ENCODE peak calls at places on chromosomes 11 and 22, in six cellular contexts. One of them, this sample, is unnamed.

GRCh38 chr11:69639843-69640242 is 1.1 kb upstream of the CCND1 start:
- DNase-seq in bronchial epithelial cell: no peak
- DNase-seq in brain microvascular endothelial cell: no peak
- DNase-seq in activated CD8-positive, alpha-beta T cell treated with anti-CD3 and anti-CD28 coated beads for 36 hours: no peak
- DNase-seq in AG10803: no peak
- DNase-seq in chondrocyte: no peak
- DNase-seq in this sample: no peak

GRCh38 chr22:25153961-25154685 is 45.5 kb upstream of the CRYBB3 start:
- DNase-seq in bronchial epithelial cell: peak; percentile 88
- DNase-seq in AG10803: peak; percentile 66
- DNase-seq in activated CD8-positive, alpha-beta T cell treated with anti-CD3 and anti-CD28 coated beads for 36 hours: no peak
- DNase-seq in brain microvascular endothelial cell: peak; percentile 7
- DNase-seq in chondrocyte: no peak
- DNase-seq in this sample: no peak

GRCh38 chr22:48860557-48860956 is 967.1 kb downstream of the BRD1 start:
- DNase-seq in chondrocyte: peak; percentile 36
- DNase-seq in bronchial epithelial cell: no peak
- DNase-seq in brain microvascular endothelial cell: no peak
- DNase-seq in activated CD8-positive, alpha-beta T cell treated with anti-CD3 and anti-CD28 coated beads for 36 hours: no peak
- DNase-seq in AG10803: no peak
- DNase-seq in this sample: no peak

GRCh38 chr11:44992774-44993173 is 42.1 kb upstream of the TP53I11 start:
- DNase-seq in brain microvascular endothelial cell: no peak
- DNase-seq in AG10803: no peak
- DNase-seq in activated CD8-positive, alpha-beta T cell treated with anti-CD3 and anti-CD28 coated beads for 36 hours: no peak
- DNase-seq in bronchial epithelial cell: no peak
- DNase-seq in chondrocyte: no peak
- DNase-seq in this sample: no peak

GRCh38 chr11:61820174-61820573 is 3.4 kb upstream of the FADS1 start:
- DNase-seq in brain microvascular endothelial cell: peak; percentile 13
- DNase-seq in bronchial epithelial cell: peak; percentile 94
- DNase-seq in chondrocyte: no peak
- DNase-seq in AG10803: peak; percentile 28
- DNase-seq in activated CD8-positive, alpha-beta T cell treated with anti-CD3 and anti-CD28 coated beads for 36 hours: no peak
- DNase-seq in this sample: no peak

GRCh38 chr11:98536023-98536422 is 484.7 kb upstream of the CNTN5 start:
- DNase-seq in AG10803: no peak
- DNase-seq in chondrocyte: no peak
- DNase-seq in bronchial epithelial cell: no peak
- DNase-seq in brain microvascular endothelial cell: no peak
- DNase-seq in activated CD8-positive, alpha-beta T cell treated with anti-CD3 and anti-CD28 coated beads for 36 hours: no peak
- DNase-seq in this sample: no peak

GRCh38 chr11:62574363-62575057 is 819 bp upstream of the EEF1G start:
- DNase-seq in bronchial epithelial cell: no peak
- DNase-seq in brain microvascular endothelial cell: no peak
- DNase-seq in chondrocyte: peak; percentile 38
- DNase-seq in activated CD8-positive, alpha-beta T cell treated with anti-CD3 and anti-CD28 coated beads for 36 hours: peak; percentile 28
- DNase-seq in AG10803: no peak
- DNase-seq in this sample: peak; percentile 40

GRCh38 chr11:2592559-2593392 is 107.0 kb downstream of the KCNQ1OT1 start:
- DNase-seq in chondrocyte: peak; percentile 60
- DNase-seq in activated CD8-positive, alpha-beta T cell treated with anti-CD3 and anti-CD28 coated beads for 36 hours: no peak
- DNase-seq in AG10803: no peak
- DNase-seq in brain microvascular endothelial cell: no peak
- DNase-seq in bronchial epithelial cell: no peak
- DNase-seq in this sample: peak; percentile 12

GRCh38 chr22:29143848-29144785 is 61.6 kb upstream of the EMID1 start:
- DNase-seq in chondrocyte: no peak
- DNase-seq in brain microvascular endothelial cell: no peak
- DNase-seq in activated CD8-positive, alpha-beta T cell treated with anti-CD3 and anti-CD28 coated beads for 36 hours: no peak
- DNase-seq in bronchial epithelial cell: no peak
- DNase-seq in AG10803: no peak
- DNase-seq in this sample: no peak

GRCh38 chr11:128598755-128599154 is 11.4 kb upstream of the ETS1 start:
- DNase-seq in activated CD8-positive, alpha-beta T cell treated with anti-CD3 and anti-CD28 coated beads for 36 hours: no peak
- DNase-seq in chondrocyte: no peak
- DNase-seq in bronchial epithelial cell: no peak
- DNase-seq in AG10803: no peak
- DNase-seq in brain microvascular endothelial cell: no peak
- DNase-seq in this sample: no peak

GRCh38 chr11:100849009-100849913 is 162.2 kb downstream of the ARHGAP42 start:
- DNase-seq in AG10803: peak; percentile 96
- DNase-seq in brain microvascular endothelial cell: peak; percentile 43
- DNase-seq in activated CD8-positive, alpha-beta T cell treated with anti-CD3 and anti-CD28 coated beads for 36 hours: no peak
- DNase-seq in bronchial epithelial cell: no peak
- DNase-seq in chondrocyte: no peak
- DNase-seq in this sample: no peak

GRCh38 chr11:76314741-76315090 is 66.2 kb downstream of the THAP12 start:
- DNase-seq in bronchial epithelial cell: peak; percentile 65
- DNase-seq in activated CD8-positive, alpha-beta T cell treated with anti-CD3 and anti-CD28 coated beads for 36 hours: no peak
- DNase-seq in brain microvascular endothelial cell: peak; percentile 25
- DNase-seq in chondrocyte: no peak
- DNase-seq in AG10803: peak; percentile 34
- DNase-seq in this sample: no peak

GRCh38 chr11:48193876-48194275 is 22.7 kb upstream of the OR4B1 start:
- DNase-seq in brain microvascular endothelial cell: peak; percentile 84
- DNase-seq in AG10803: peak; percentile 46
- DNase-seq in bronchial epithelial cell: peak; percentile 70
- DNase-seq in activated CD8-positive, alpha-beta T cell treated with anti-CD3 and anti-CD28 coated beads for 36 hours: no peak
- DNase-seq in chondrocyte: no peak
- DNase-seq in this sample: no peak

GRCh38 chr22:41857160-41857859 is 24.4 kb downstream of the SREBF2 start:
- DNase-seq in brain microvascular endothelial cell: peak; percentile 41
- DNase-seq in activated CD8-positive, alpha-beta T cell treated with anti-CD3 and anti-CD28 coated beads for 36 hours: peak; percentile 91
- DNase-seq in chondrocyte: no peak
- DNase-seq in AG10803: peak; percentile 64
- DNase-seq in bronchial epithelial cell: peak; percentile 92
- DNase-seq in this sample: peak; percentile 62

GRCh38 chr11:15816996-15817395 is 539.4 kb downstream of the SOX6 start:
- DNase-seq in chondrocyte: no peak
- DNase-seq in bronchial epithelial cell: peak; percentile 31
- DNase-seq in AG10803: no peak
- DNase-seq in activated CD8-positive, alpha-beta T cell treated with anti-CD3 and anti-CD28 coated beads for 36 hours: no peak
- DNase-seq in brain microvascular endothelial cell: peak; percentile 69
- DNase-seq in this sample: no peak

GRCh38 chr22:42114721-42115120 is 15.9 kb downstream of the CYP2D6 start:
- DNase-seq in AG10803: peak; percentile 10
- DNase-seq in chondrocyte: no peak
- DNase-seq in activated CD8-positive, alpha-beta T cell treated with anti-CD3 and anti-CD28 coated beads for 36 hours: peak; percentile 34
- DNase-seq in brain microvascular endothelial cell: peak; percentile 16
- DNase-seq in bronchial epithelial cell: no peak
- DNase-seq in this sample: no peak

GRCh38 chr11:108369064-108369463 is 98.3 kb downstream of the C11orf65 start:
- DNase-seq in chondrocyte: no peak
- DNase-seq in bronchial epithelial cell: no peak
- DNase-seq in brain microvascular endothelial cell: no peak
- DNase-seq in AG10803: no peak
- DNase-seq in activated CD8-positive, alpha-beta T cell treated with anti-CD3 and anti-CD28 coated beads for 36 hours: no peak
- DNase-seq in this sample: no peak

GRCh38 chr11:65422633-65423515 is at the start of gene NEAT1:
- DNase-seq in brain microvascular endothelial cell: peak; percentile 89
- DNase-seq in AG10803: peak; percentile 95
- DNase-seq in chondrocyte: no peak
- DNase-seq in activated CD8-positive, alpha-beta T cell treated with anti-CD3 and anti-CD28 coated beads for 36 hours: peak; percentile 94
- DNase-seq in bronchial epithelial cell: peak; percentile 71
- DNase-seq in this sample: peak; percentile 80

GRCh38 chr11:7651140-7651551 is 22.2 kb downstream of the CYB5R2 start:
- DNase-seq in brain microvascular endothelial cell: peak; percentile 10
- DNase-seq in bronchial epithelial cell: no peak
- DNase-seq in activated CD8-positive, alpha-beta T cell treated with anti-CD3 and anti-CD28 coated beads for 36 hours: no peak
- DNase-seq in AG10803: peak; percentile 36
- DNase-seq in chondrocyte: no peak
- DNase-seq in this sample: no peak

GRCh38 chr11:9573775-9574555 is 495 bp downstream of the WEE1 start:
- DNase-seq in brain microvascular endothelial cell: no peak
- DNase-seq in chondrocyte: no peak
- DNase-seq in bronchial epithelial cell: no peak
- DNase-seq in AG10803: no peak
- DNase-seq in activated CD8-positive, alpha-beta T cell treated with anti-CD3 and anti-CD28 coated beads for 36 hours: peak; percentile 24
- DNase-seq in this sample: peak; percentile 33

GRCh38 chr22:29478326-29479276 is 1.4 kb upstream of the NEFH start:
- DNase-seq in bronchial epithelial cell: no peak
- DNase-seq in AG10803: no peak
- DNase-seq in chondrocyte: no peak
- DNase-seq in activated CD8-positive, alpha-beta T cell treated with anti-CD3 and anti-CD28 coated beads for 36 hours: peak; percentile 40
- DNase-seq in brain microvascular endothelial cell: no peak
- DNase-seq in this sample: no peak

DNA sequence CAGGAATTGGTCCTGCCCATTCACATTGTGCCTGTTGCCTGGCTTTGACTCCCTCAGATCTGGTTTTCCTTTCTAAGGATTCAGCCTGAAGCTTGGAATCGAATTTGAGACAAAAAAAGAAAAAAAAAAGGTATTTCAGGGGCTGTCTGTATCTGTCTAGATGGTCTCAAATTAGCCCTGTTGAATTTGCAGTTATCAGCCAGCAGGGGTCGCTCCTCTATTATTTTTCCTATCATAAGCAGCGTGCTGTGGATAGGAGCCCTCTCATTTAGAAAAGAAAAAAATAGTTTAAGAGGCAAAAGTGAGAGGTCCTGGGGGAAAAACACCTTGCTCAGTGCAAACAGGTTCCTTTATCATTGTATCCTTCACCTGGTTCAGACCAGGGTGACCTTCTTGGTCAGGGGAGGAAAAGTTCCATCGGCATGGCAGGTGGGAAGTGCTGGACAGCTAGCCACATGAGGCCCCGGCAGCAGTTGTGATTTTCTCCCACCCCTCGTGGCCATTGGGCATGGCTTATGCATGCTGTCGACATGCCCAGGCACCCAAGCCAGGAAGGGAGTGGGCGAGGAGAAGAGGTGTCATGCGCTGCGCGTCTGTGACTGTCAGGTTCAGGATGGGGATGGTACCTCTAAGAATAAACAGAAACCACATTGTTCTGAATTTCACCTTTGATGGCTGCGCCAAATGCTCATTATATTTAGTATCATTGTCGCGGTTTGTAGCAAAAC is 13.1 kb downstream of the OR5AK2 start:
- DNase-seq in brain microvascular endothelial cell: peak; percentile 30
- DNase-seq in bronchial epithelial cell: no peak
- DNase-seq in AG10803: no peak
- DNase-seq in activated CD8-positive, alpha-beta T cell treated with anti-CD3 and anti-CD28 coated beads for 36 hours: peak; percentile 2
- DNase-seq in chondrocyte: no peak
- DNase-seq in this sample: no peak
- TF ChIP-seq CTCF in brain microvascular endothelial cell: peak; percentile 51
- TF ChIP-seq CTCF in bronchial epithelial cell: peak; percentile 20
- TF ChIP-seq CTCF in AG10803: peak; percentile 46
- TF ChIP-seq CTCF in activated CD8-positive, alpha-beta T cell treated with anti-CD3 and anti-CD28 coated beads for 36 hours: peak; percentile 51
- TF ChIP-seq CTCF in chondrocyte: peak; percentile 75
- TF ChIP-seq CTCF in this sample: no peak

GRCh38 chr11:93123351-93123898 is 74.4 kb downstream of the SLC36A4 start:
- DNase-seq in brain microvascular endothelial cell: no peak
- DNase-seq in activated CD8-positive, alpha-beta T cell treated with anti-CD3 and anti-CD28 coated beads for 36 hours: no peak
- DNase-seq in chondrocyte: no peak
- DNase-seq in bronchial epithelial cell: no peak
- DNase-seq in AG10803: no peak
- DNase-seq in this sample: no peak

GRCh38 chr11:93133710-93134109 is 64.1 kb downstream of the SLC36A4 start:
- DNase-seq in chondrocyte: no peak
- DNase-seq in brain microvascular endothelial cell: peak; percentile 39
- DNase-seq in AG10803: peak; percentile 64
- DNase-seq in activated CD8-positive, alpha-beta T cell treated with anti-CD3 and anti-CD28 coated beads for 36 hours: no peak
- DNase-seq in bronchial epithelial cell: peak; percentile 10
- DNase-seq in this sample: no peak

GRCh38 chr11:93131709-93132108 is 66.1 kb downstream of the SLC36A4 start:
- DNase-seq in AG10803: no peak
- DNase-seq in brain microvascular endothelial cell: no peak
- DNase-seq in activated CD8-positive, alpha-beta T cell treated with anti-CD3 and anti-CD28 coated beads for 36 hours: no peak
- DNase-seq in bronchial epithelial cell: no peak
- DNase-seq in chondrocyte: no peak
- DNase-seq in this sample: no peak

GRCh38 chr11:93128574-93128973 is 69.2 kb downstream of the SLC36A4 start:
- DNase-seq in chondrocyte: no peak
- DNase-seq in bronchial epithelial cell: no peak
- DNase-seq in activated CD8-positive, alpha-beta T cell treated with anti-CD3 and anti-CD28 coated beads for 36 hours: no peak
- DNase-seq in AG10803: no peak
- DNase-seq in brain microvascular endothelial cell: no peak
- DNase-seq in this sample: no peak
- TF ChIP-seq CTCF in chondrocyte: no peak
- TF ChIP-seq CTCF in bronchial epithelial cell: no peak
- TF ChIP-seq CTCF in activated CD8-positive, alpha-beta T cell treated with anti-CD3 and anti-CD28 coated beads for 36 hours: no peak
- TF ChIP-seq CTCF in AG10803: no peak
- TF ChIP-seq CTCF in brain microvascular endothelial cell: no peak
- TF ChIP-seq CTCF in this sample: no peak

GRCh38 chr22:24088796-24089195 is 77.7 kb downstream of the CABIN1 start:
- DNase-seq in brain microvascular endothelial cell: no peak
- DNase-seq in activated CD8-positive, alpha-beta T cell treated with anti-CD3 and anti-CD28 coated beads for 36 hours: no peak
- DNase-seq in AG10803: peak; percentile 51
- DNase-seq in chondrocyte: no peak
- DNase-seq in bronchial epithelial cell: no peak
- DNase-seq in this sample: no peak

GRCh38 chr22:24089951-24090350 is 78.8 kb downstream of the CABIN1 start:
- DNase-seq in bronchial epithelial cell: no peak
- DNase-seq in brain microvascular endothelial cell: no peak
- DNase-seq in activated CD8-positive, alpha-beta T cell treated with anti-CD3 and anti-CD28 coated beads for 36 hours: no peak
- DNase-seq in chondrocyte: peak; percentile 35
- DNase-seq in AG10803: no peak
- DNase-seq in this sample: no peak

GRCh38 chr22:24093855-24094254 is 82.8 kb downstream of the CABIN1 start:
- DNase-seq in activated CD8-positive, alpha-beta T cell treated with anti-CD3 and anti-CD28 coated beads for 36 hours: no peak
- DNase-seq in chondrocyte: peak; percentile 29
- DNase-seq in bronchial epithelial cell: no peak
- DNase-seq in AG10803: no peak
- DNase-seq in brain microvascular endothelial cell: no peak
- DNase-seq in this sample: no peak

GRCh38 chr22:24090581-24090980 is 79.5 kb downstream of the CABIN1 start:
- DNase-seq in bronchial epithelial cell: no peak
- DNase-seq in AG10803: no peak
- DNase-seq in activated CD8-positive, alpha-beta T cell treated with anti-CD3 and anti-CD28 coated beads for 36 hours: no peak
- DNase-seq in chondrocyte: peak; percentile 59
- DNase-seq in brain microvascular endothelial cell: no peak
- DNase-seq in this sample: no peak

GRCh38 chr22:24091551-24092420 is 80.7 kb downstream of the CABIN1 start:
- DNase-seq in bronchial epithelial cell: no peak
- DNase-seq in activated CD8-positive, alpha-beta T cell treated with anti-CD3 and anti-CD28 coated beads for 36 hours: no peak
- DNase-seq in chondrocyte: peak; percentile 77
- DNase-seq in AG10803: no peak
- DNase-seq in brain microvascular endothelial cell: no peak
- DNase-seq in this sample: no peak
- TF ChIP-seq CTCF in bronchial epithelial cell: no peak
- TF ChIP-seq CTCF in activated CD8-positive, alpha-beta T cell treated with anti-CD3 and anti-CD28 coated beads for 36 hours: no peak
- TF ChIP-seq CTCF in chondrocyte: no peak
- TF ChIP-seq CTCF in AG10803: no peak
- TF ChIP-seq CTCF in brain microvascular endothelial cell: no peak
- TF ChIP-seq CTCF in this sample: no peak

DNA sequence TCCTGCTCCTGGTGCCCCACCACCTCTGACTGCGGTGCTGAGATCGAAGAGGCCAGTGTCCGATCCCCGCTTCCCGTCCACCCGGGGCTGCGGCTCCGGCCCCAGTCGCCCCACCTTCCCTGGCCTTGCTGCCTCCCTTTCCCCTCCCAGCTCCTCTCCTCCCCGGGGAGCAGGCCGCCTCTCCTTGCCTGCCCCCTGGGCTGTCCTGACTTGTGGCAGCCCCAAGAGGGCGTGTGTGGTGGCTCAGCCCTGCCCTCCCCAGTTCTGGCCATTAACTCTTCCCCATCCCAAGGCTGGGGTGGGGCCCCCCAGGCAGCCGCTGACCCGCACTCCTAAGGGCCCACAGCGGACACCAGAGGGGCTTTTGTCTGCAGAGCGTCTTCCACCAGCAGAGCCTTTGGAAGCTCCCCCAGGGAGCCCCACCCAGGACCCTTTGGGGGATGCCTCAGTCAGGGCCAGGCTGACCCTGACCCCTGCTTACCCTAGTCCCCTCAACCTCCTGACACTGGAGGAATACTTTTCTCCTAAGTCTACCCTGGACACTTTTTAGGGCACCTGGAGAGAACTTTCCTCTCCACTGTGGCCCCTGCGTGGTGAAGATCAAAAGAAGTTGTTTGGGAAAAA is 16.7 kb downstream of the RTN4RL2 start:
- DNase-seq in AG10803: no peak
- DNase-seq in brain microvascular endothelial cell: no peak
- DNase-seq in chondrocyte: no peak
- DNase-seq in bronchial epithelial cell: no peak
- DNase-seq in activated CD8-positive, alpha-beta T cell treated with anti-CD3 and anti-CD28 coated beads for 36 hours: peak; percentile 49
- DNase-seq in this sample: peak; percentile 77
- TF ChIP-seq CTCF in AG10803: peak; percentile 33
- TF ChIP-seq CTCF in brain microvascular endothelial cell: peak; percentile 66
- TF ChIP-seq CTCF in chondrocyte: peak; percentile 63
- TF ChIP-seq CTCF in bronchial epithelial cell: peak; percentile 58
- TF ChIP-seq CTCF in activated CD8-positive, alpha-beta T cell treated with anti-CD3 and anti-CD28 coated beads for 36 hours: peak; percentile 77
- TF ChIP-seq CTCF in this sample: peak; percentile 62